ENCODE peak calls at places on chromosome 1, in four cellular contexts. One of them, this sample, is unnamed.

GRCh38 chr1:27179373-27179772 is 24.4 kb upstream of the SLC9A1 start:
- DNase-seq in AG09309: no peak
- DNase-seq in astrocyte of the spinal cord: no peak
- DNase-seq in fibroblast of the aortic adventitia: peak; percentile 26
- DNase-seq in this sample: peak; percentile 58

GRCh38 chr1:31924839-31925238 is 13.3 kb downstream of the PTP4A2 start:
- DNase-seq in AG09309: no peak
- DNase-seq in astrocyte of the spinal cord: no peak
- DNase-seq in fibroblast of the aortic adventitia: no peak
- DNase-seq in this sample: no peak

GRCh38 chr1:182173791-182174190 is 112.3 kb upstream of the ZNF648 start:
- DNase-seq in AG09309: no peak
- DNase-seq in astrocyte of the spinal cord: no peak
- DNase-seq in fibroblast of the aortic adventitia: no peak
- DNase-seq in this sample: no peak

GRCh38 chr1:89894210-89894668 is 73.4 kb downstream of the LRRC8D start:
- DNase-seq in AG09309: no peak
- DNase-seq in astrocyte of the spinal cord: peak; percentile 84
- DNase-seq in fibroblast of the aortic adventitia: peak; percentile 90
- DNase-seq in this sample: peak; percentile 90

GRCh38 chr1:25836695-25837094 is 16.9 kb downstream of the MTFR1L start:
- DNase-seq in AG09309: no peak
- DNase-seq in astrocyte of the spinal cord: peak; percentile 39
- DNase-seq in fibroblast of the aortic adventitia: no peak
- DNase-seq in this sample: no peak

GRCh38 chr1:161473363-161473762 is 31.9 kb upstream of the FCGR2A start:
- DNase-seq in AG09309: no peak
- DNase-seq in astrocyte of the spinal cord: no peak
- DNase-seq in fibroblast of the aortic adventitia: no peak
- DNase-seq in this sample: peak; percentile 11

GRCh38 chr1:25641931-25642611 is 25.5 kb downstream of the MAN1C1 start:
- DNase-seq in AG09309: no peak
- DNase-seq in astrocyte of the spinal cord: peak; percentile 10
- DNase-seq in fibroblast of the aortic adventitia: peak; percentile 74
- DNase-seq in this sample: peak; percentile 54

GRCh38 chr1:19884312-19884711 is 2.1 kb downstream of the OTUD3 start:
- DNase-seq in AG09309: no peak
- DNase-seq in astrocyte of the spinal cord: no peak
- DNase-seq in fibroblast of the aortic adventitia: no peak
- DNase-seq in this sample: no peak

GRCh38 chr1:44361478-44361877 is 6.4 kb upstream of the ERI3 start:
- DNase-seq in AG09309: no peak
- DNase-seq in astrocyte of the spinal cord: no peak
- DNase-seq in fibroblast of the aortic adventitia: no peak
- DNase-seq in this sample: peak; percentile 22

GRCh38 chr1:63642901-63643300 is 49.7 kb downstream of the PGM1 start:
- DNase-seq in AG09309: no peak
- DNase-seq in astrocyte of the spinal cord: no peak
- DNase-seq in fibroblast of the aortic adventitia: no peak
- DNase-seq in this sample: no peak

GRCh38 chr1:169321539-169321938 is 46.1 kb downstream of the NME7 start:
- DNase-seq in AG09309: peak; percentile 7
- DNase-seq in astrocyte of the spinal cord: peak; percentile 44
- DNase-seq in fibroblast of the aortic adventitia: peak; percentile 55
- DNase-seq in this sample: peak; percentile 60

GRCh38 chr1:226722901-226723639 is 16.0 kb downstream of the ITPKB start:
- DNase-seq in AG09309: no peak
- DNase-seq in astrocyte of the spinal cord: no peak
- DNase-seq in fibroblast of the aortic adventitia: no peak
- DNase-seq in this sample: no peak

GRCh38 chr1:240086726-240087125 is 5.0 kb upstream of the FMN2 start:
- DNase-seq in AG09309: no peak
- DNase-seq in astrocyte of the spinal cord: no peak
- DNase-seq in fibroblast of the aortic adventitia: no peak
- DNase-seq in this sample: no peak

GRCh38 chr1:1246601-1247340 is at the start of gene C1QTNF12:
- DNase-seq in AG09309: no peak
- DNase-seq in astrocyte of the spinal cord: no peak
- DNase-seq in fibroblast of the aortic adventitia: no peak
- DNase-seq in this sample: no peak

GRCh38 chr1:23419180-23419579 is 5.4 kb downstream of the TCEA3 start:
- DNase-seq in AG09309: no peak
- DNase-seq in astrocyte of the spinal cord: no peak
- DNase-seq in fibroblast of the aortic adventitia: no peak
- DNase-seq in this sample: no peak

GRCh38 chr1:5948681-5949005 is 43.6 kb downstream of the NPHP4 start:
- DNase-seq in AG09309: no peak
- DNase-seq in astrocyte of the spinal cord: no peak
- DNase-seq in fibroblast of the aortic adventitia: no peak
- DNase-seq in this sample: no peak

DNA sequence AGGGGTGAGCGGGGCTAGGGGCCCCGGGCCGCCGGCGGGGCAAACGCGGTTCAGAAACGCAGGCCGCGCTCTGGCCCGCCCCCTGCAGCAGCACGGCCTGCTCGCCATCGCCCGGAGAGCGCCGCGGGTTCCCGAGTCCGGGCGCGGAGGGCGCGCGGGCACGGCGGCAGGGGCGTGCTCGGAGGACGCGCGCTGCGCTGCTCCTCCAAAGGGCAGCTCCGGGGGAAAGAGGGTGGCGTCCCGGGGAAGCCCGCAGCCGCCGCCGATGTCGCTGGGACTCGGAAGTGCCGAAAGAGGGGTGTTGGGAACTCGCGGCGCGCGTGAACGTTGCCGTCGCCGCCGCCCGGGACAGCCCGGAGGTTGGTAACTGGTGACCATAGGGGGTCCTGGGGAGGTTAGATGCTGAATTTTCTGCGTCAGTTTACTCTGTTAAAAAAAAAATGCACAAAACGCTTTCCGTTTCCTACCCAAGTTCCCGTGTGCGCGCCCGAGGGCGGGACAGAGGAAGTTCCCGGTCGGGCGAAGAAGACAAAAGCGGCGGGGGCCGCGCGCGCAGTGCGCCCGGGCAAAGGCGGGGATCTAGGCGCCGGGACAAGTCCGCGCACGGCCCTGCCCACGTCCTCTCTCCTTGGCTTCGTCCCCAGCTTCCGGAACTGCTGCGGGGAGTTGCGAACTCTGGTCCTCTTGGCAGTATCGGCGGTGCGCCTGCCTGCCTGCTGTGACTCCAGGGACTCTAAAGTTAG is at the start of gene HHAT:
- DNase-seq in AG09309: peak; percentile 24
- DNase-seq in astrocyte of the spinal cord: peak; percentile 78
- DNase-seq in fibroblast of the aortic adventitia: peak; percentile 60
- DNase-seq in this sample: peak; percentile 76
- TF ChIP-seq CTCF in AG09309: no peak
- TF ChIP-seq CTCF in astrocyte of the spinal cord: no peak
- TF ChIP-seq CTCF in fibroblast of the aortic adventitia: no peak
- TF ChIP-seq CTCF in this sample: no peak

GRCh38 chr1:208036177-208036808 is 125.4 kb upstream of the CD34 start:
- DNase-seq in AG09309: no peak
- DNase-seq in astrocyte of the spinal cord: peak; percentile 20
- DNase-seq in fibroblast of the aortic adventitia: peak; percentile 27
- DNase-seq in this sample: peak; percentile 42
- TF ChIP-seq CTCF in AG09309: peak; percentile 37
- TF ChIP-seq CTCF in astrocyte of the spinal cord: peak; percentile 46
- TF ChIP-seq CTCF in fibroblast of the aortic adventitia: peak; percentile 14
- TF ChIP-seq CTCF in this sample: peak; percentile 32

GRCh38 chr1:39398278-39399010 is 93.0 kb upstream of the BMP8A start:
- DNase-seq in AG09309: peak; percentile 94
- DNase-seq in astrocyte of the spinal cord: peak; percentile 98
- DNase-seq in fibroblast of the aortic adventitia: peak; percentile 97
- DNase-seq in this sample: peak; percentile 97
- TF ChIP-seq CTCF in AG09309: no peak
- TF ChIP-seq CTCF in astrocyte of the spinal cord: no peak
- TF ChIP-seq CTCF in fibroblast of the aortic adventitia: peak; percentile 5
- TF ChIP-seq CTCF in this sample: no peak

GRCh38 chr1:11675362-11675761 is 5.6 kb downstream of the MAD2L2 start:
- DNase-seq in AG09309: no peak
- DNase-seq in astrocyte of the spinal cord: no peak
- DNase-seq in fibroblast of the aortic adventitia: no peak
- DNase-seq in this sample: no peak
- TF ChIP-seq CTCF in AG09309: no peak
- TF ChIP-seq CTCF in astrocyte of the spinal cord: no peak
- TF ChIP-seq CTCF in fibroblast of the aortic adventitia: no peak
- TF ChIP-seq CTCF in this sample: no peak

DNA sequence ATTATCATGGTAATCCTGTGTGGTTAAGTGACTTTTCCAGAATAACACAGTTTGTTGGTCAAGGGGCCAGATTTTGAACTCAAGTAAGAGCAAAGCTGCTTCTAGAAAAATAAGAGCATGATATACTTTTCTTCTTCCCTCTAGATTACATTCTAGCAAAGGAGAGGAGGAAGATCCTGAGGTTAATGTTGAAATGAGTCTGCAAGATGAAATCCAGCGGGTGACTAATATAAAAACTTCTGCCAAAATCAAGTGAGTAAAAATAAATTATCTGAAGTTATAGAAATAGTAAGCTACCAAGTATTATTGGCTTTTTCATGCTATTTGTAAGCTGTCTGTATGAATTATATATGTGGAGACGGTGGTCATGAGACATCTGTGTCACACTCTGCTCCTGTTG is 12.8 kb downstream of the WDR3 start:
- DNase-seq in AG09309: no peak
- DNase-seq in astrocyte of the spinal cord: no peak
- DNase-seq in fibroblast of the aortic adventitia: peak; percentile 62
- DNase-seq in this sample: no peak
- TF ChIP-seq CTCF in AG09309: no peak
- TF ChIP-seq CTCF in astrocyte of the spinal cord: no peak
- TF ChIP-seq CTCF in fibroblast of the aortic adventitia: no peak
- TF ChIP-seq CTCF in this sample: no peak

This sample was measured in fibroblast of pulmonary artery.